ENCODE peak calls at places on chromosomes 12 and 14, in nine cellular contexts. M is amniotic stem cell; I is adipocyte; T is AG20443; O is activated T-helper 1 cell treated with anti-CD3 and anti-CD28 coated beads, Interleukin-12 subunit alpha, Interleukin-12 subunit beta, Interleukin-2, Interleukin-4 antibody, amounts not matched to agents 30 ng/mL and 10 ng/mL and 1 ng/mL, durations not matched to agents 14 hours and 24 hours and 36 hours; A is neural crest cell; C is nucleus accumbens; B is HTR-8/SVneo; F is SK-N-SH. L is an unnamed sample.

GRCh38 chr12:132724506-132725220 is 14.0 kb downstream of the PGAM5 start:
- DNase-seq in M (no peak), I (no peak), T (peak; percentile 37), O (no peak), A (no peak), C (no peak), B (no peak), F (no peak), L (no peak)

GRCh38 chr12:125192690-125193221 is 127.5 kb downstream of the AACS start:
- DNase-seq in M (no peak), I (no peak), T (no peak), O (no peak), A (no peak), C (no peak), B (no peak), F (no peak), L (no peak)

GRCh38 chr12:116376354-116377193 is 99.1 kb upstream of the MED13L start:
- DNase-seq in M (peak; percentile 78), I (peak; percentile 74), T (peak; percentile 72), O (no peak), A (no peak), C (no peak), B (no peak), F (peak; percentile 72), L (peak; percentile 84)

GRCh38 chr14:81682134-81682533 is 148.5 kb upstream of the SEL1L start:
- DNase-seq in M (no peak), I (no peak), T (no peak), O (no peak), A (no peak), C (no peak), B (no peak), F (no peak), L (no peak)

GRCh38 chr12:98425859-98426258 is 89.5 kb upstream of the TMPO start:
- DNase-seq in M (no peak), I (no peak), T (no peak), O (no peak), A (no peak), C (no peak), B (no peak), F (no peak), L (no peak)

GRCh38 chr14:72892879-72893635 is 844 bp downstream of the DPF3 start:
- DNase-seq in M (no peak), I (peak; percentile 61), T (peak; percentile 52), O (peak; percentile 13), A (peak; percentile 25), C (peak; percentile 40), B (peak; percentile 42), F (peak; percentile 73), L (no peak)

GRCh38 chr14:52802597-52802996 is 11.2 kb upstream of the GNPNAT1 start:
- DNase-seq in M (peak; percentile 28), I (peak; percentile 49), T (peak; percentile 58), O (no peak), A (no peak), C (no peak), B (no peak), F (no peak), L (no peak)

GRCh38 chr12:57779736-57780135 is 2.9 kb upstream of the TSFM start:
- DNase-seq in M (no peak), I (no peak), T (no peak), O (no peak), A (no peak), C (no peak), B (no peak), F (no peak), L (no peak)

GRCh38 chr12:1799882-1800645 is 20.3 kb upstream of the LRTM2 start:
- DNase-seq in M (no peak), I (no peak), T (no peak), O (no peak), A (no peak), C (no peak), B (no peak), F (peak; percentile 18), L (no peak)

GRCh38 chr12:110312581-110313360 is 31.7 kb downstream of the ATP2A2 start:
- DNase-seq in M (peak; percentile 14), I (peak; percentile 82), T (peak; percentile 29), O (no peak), A (no peak), C (no peak), B (peak; percentile 51), F (no peak), L (no peak)

GRCh38 chr12:16796168-16796567 is 190.2 kb upstream of the LMO3 start:
- DNase-seq in M (no peak), I (no peak), T (no peak), O (no peak), A (no peak), C (no peak), B (no peak), F (no peak), L (no peak)

GRCh38 chr12:122356192-122356635 is 66.3 kb downstream of the CLIP1 start:
- DNase-seq in M (peak; percentile 42), I (peak; percentile 83), T (peak; percentile 61), O (peak; percentile 36), A (peak; percentile 53), C (no peak), B (peak; percentile 58), F (peak; percentile 77), L (peak; percentile 69)

GRCh38 chr12:130565189-130565588 is 150.9 kb downstream of the RIMBP2 start:
- DNase-seq in M (no peak), I (no peak), T (no peak), O (no peak), A (no peak), C (no peak), B (no peak), F (no peak), L (no peak)

GRCh38 chr12:112370868-112371510 is 11.2 kb downstream of the HECTD4 start:
- DNase-seq in M (no peak), I (no peak), T (no peak), O (no peak), A (no peak), C (no peak), B (no peak), F (no peak), L (no peak)

GRCh38 chr12:14723763-14724162 is 27.4 kb upstream of the GUCY2C start:
- DNase-seq in M (peak; percentile 31), I (peak; percentile 73), T (peak; percentile 66), O (peak; percentile 31), A (peak; percentile 14), C (peak; percentile 1), B (peak; percentile 27), F (peak; percentile 47), L (peak; percentile 41)

GRCh38 chr12:104485651-104486341 is 29.0 kb downstream of the CHST11 start:
- DNase-seq in M (no peak), I (no peak), T (no peak), O (no peak), A (no peak), C (no peak), B (no peak), F (no peak), L (no peak)

GRCh38 chr12:62603811-62604098 is 137.1 kb downstream of the MON2 start:
- DNase-seq in M (no peak), I (no peak), T (no peak), O (no peak), A (no peak), C (no peak), B (no peak), F (no peak), L (no peak)

GRCh38 chr12:68805592-68806120 is 2.3 kb upstream of the MDM2 start:
- DNase-seq in M (no peak), I (no peak), T (no peak), O (no peak), A (no peak), C (no peak), B (no peak), F (no peak), L (no peak)

GRCh38 chr14:22002860-22003284 is 329.3 kb upstream of the OR4E1 start:
- DNase-seq in M (no peak), I (no peak), T (no peak), O (peak; percentile 63), A (peak; percentile 8), C (no peak), B (no peak), F (no peak), L (no peak)

GRCh38 chr14:68823434-68824206 is 30.8 kb upstream of the ZFP36L1 start:
- DNase-seq in M (no peak), I (no peak), T (no peak), O (no peak), A (no peak), C (no peak), B (no peak), F (no peak), L (no peak)

GRCh38 chr12:109915171-109916040 is 15.3 kb downstream of the TCHP start:
- DNase-seq in M (no peak), I (no peak), T (no peak), O (no peak), A (no peak), C (no peak), B (no peak), F (no peak), L (no peak)

GRCh38 chr12:118436002-118436724 is 59.8 kb downstream of the SUDS3 start:
- DNase-seq in M (no peak), I (no peak), T (no peak), O (no peak), A (peak; percentile 15), C (no peak), B (peak; percentile 18), F (peak; percentile 27), L (peak; percentile 22)

GRCh38 chr14:30214014-30214413 is 286.4 kb upstream of the PRKD1 start:
- DNase-seq in M (no peak), I (peak; percentile 30), T (peak; percentile 24), O (no peak), A (no peak), C (no peak), B (no peak), F (no peak), L (no peak)

GRCh38 chr12:91333966-91334365 is 151.3 kb upstream of the DCN start:
- DNase-seq in M (no peak), I (no peak), T (no peak), O (no peak), A (no peak), C (no peak), B (no peak), F (no peak), L (no peak)

GRCh38 chr12:89356069-89356665 is 3.9 kb upstream of the DUSP6 start:
- DNase-seq in M (no peak), I (no peak), T (no peak), O (no peak), A (no peak), C (no peak), B (no peak), F (no peak), L (no peak)

GRCh38 chr14:24063263-24063836 is 8.0 kb upstream of the CPNE6 start:
- DNase-seq in M (no peak), I (no peak), T (no peak), O (no peak), A (no peak), C (no peak), B (no peak), F (peak; percentile 14), L (no peak)

GRCh38 chr14:103078420-103078749 is 5.6 kb upstream of the LBHD2 start:
- DNase-seq in M (peak; percentile 41), I (peak; percentile 91), T (peak; percentile 85), O (peak; percentile 54), A (peak; percentile 59), C (peak; percentile 26), B (peak; percentile 83), F (peak; percentile 86), L (peak; percentile 65)

GRCh38 chr12:110917961-110918360 is 2.4 kb downstream of the MYL2 start:
- DNase-seq in M (no peak), I (no peak), T (no peak), O (no peak), A (no peak), C (no peak), B (peak; percentile 26), F (no peak), L (no peak)

GRCh38 chr14:56333361-56334279 is 215.4 kb downstream of the PELI2 start:
- DNase-seq in M (peak; percentile 48), I (peak; percentile 61), T (peak; percentile 66), O (no peak), A (no peak), C (no peak), B (peak; percentile 87), F (no peak), L (no peak)

GRCh38 chr12:47755655-47756562 is 2.8 kb downstream of the RAPGEF3 start:
- DNase-seq in M (no peak), I (no peak), T (no peak), O (peak; percentile 20), A (no peak), C (no peak), B (no peak), F (no peak), L (no peak)

GRCh38 chr14:77186911-77187648 is 5.5 kb downstream of the TMEM63C start:
- DNase-seq in M (no peak), I (no peak), T (peak; percentile 13), O (no peak), A (no peak), C (no peak), B (no peak), F (no peak), L (no peak)